ENCODE peak calls at places on chromosome 20, in nine cellular contexts. F is stimulated activated CD4-positive, alpha-beta T cell treated with anti-CD3 and anti-CD28 coated beads, Interleukin-15, amount 100 ng/mL, for 24 hours; K is adrenal gland; B is iPS DF 6.9; H is left ventricle myocardium superior; V is midbrain; Y is BE2C; C is HFF-Myc; M is HFFc6. S is an unnamed sample.

GRCh38 chr20:45857836-45858250 is 429 bp downstream of the ZSWIM3 start:
- DNase-seq in F (peak), K (no peak), B (no peak), H (no peak), V (no peak), Y (peak), C (no peak), M (no peak), S (no peak)

GRCh38 chr20:33081411-33082154 is 2.1 kb downstream of the BPIFB4 start:
- DNase-seq in F (no peak), K (no peak), B (no peak), H (no peak), V (no peak), Y (no peak), C (no peak), M (no peak), S (no peak)

GRCh38 chr20:20076297-20077065 is 24.1 kb downstream of the CFAP61 start:
- DNase-seq in F (no peak), K (no peak), B (no peak), H (no peak), V (peak), Y (no peak), C (no peak), M (peak), S (no peak)

GRCh38 chr20:36497856-36498255 is 43.5 kb upstream of the MYL9 start:
- DNase-seq in F (no peak), K (peak), B (no peak), H (peak), V (no peak), Y (no peak), C (no peak), M (no peak), S (no peak)

GRCh38 chr20:44109951-44110361 is 77.0 kb downstream of the JPH2 start:
- DNase-seq in F (no peak), K (no peak), B (peak), H (no peak), V (no peak), Y (no peak), C (no peak), M (no peak), S (no peak)

GRCh38 chr20:20594171-20594530 is 118.3 kb downstream of the RALGAPA2 start:
- DNase-seq in F (no peak), K (no peak), B (no peak), H (no peak), V (peak), Y (no peak), C (no peak), M (peak), S (no peak)

GRCh38 chr20:58366016-58366415 is 23.0 kb upstream of the VAPB start:
- DNase-seq in F (peak), K (no peak), B (no peak), H (no peak), V (no peak), Y (no peak), C (no peak), M (no peak), S (no peak)

GRCh38 chr20:45810191-45810590 is 2.3 kb upstream of the UBE2C start:
- DNase-seq in F (no peak), K (no peak), B (no peak), H (no peak), V (no peak), Y (no peak), C (no peak), M (no peak), S (no peak)

GRCh38 chr20:4726710-4727391 is 5.1 kb downstream of the PRND start:
- DNase-seq in F (peak), K (peak), B (no peak), H (no peak), V (no peak), Y (no peak), C (peak), M (peak), S (no peak)

GRCh38 chr20:50392138-50392866 is 117.9 kb upstream of the PTPN1 start:
- DNase-seq in F (no peak), K (no peak), B (no peak), H (peak), V (no peak), Y (no peak), C (no peak), M (no peak), S (no peak)

GRCh38 chr20:4795394-4795793 is 73.7 kb downstream of the PRND start:
- DNase-seq in F (peak), K (peak), B (no peak), H (no peak), V (no peak), Y (no peak), C (peak), M (peak), S (no peak)

GRCh38 chr20:6178537-6178936 is 55.7 kb upstream of the FERMT1 start:
- DNase-seq in F (no peak), K (peak), B (peak), H (no peak), V (peak), Y (no peak), C (no peak), M (peak), S (no peak)

GRCh38 chr20:40980828-40981310 is 47.8 kb upstream of the TOP1 start:
- DNase-seq in F (no peak), K (no peak), B (no peak), H (no peak), V (no peak), Y (no peak), C (no peak), M (no peak), S (no peak)

GRCh38 chr20:3193806-3194616 is 10.5 kb downstream of the DDRGK1 start:
- DNase-seq in F (peak), K (no peak), B (no peak), H (no peak), V (no peak), Y (no peak), C (no peak), M (no peak), S (no peak)

GRCh38 chr20:37986873-37987601 is 46.2 kb downstream of the TTI1 start:
- DNase-seq in F (no peak), K (peak), B (no peak), H (peak), V (peak), Y (peak), C (no peak), M (no peak), S (peak)

GRCh38 chr20:62232194-62232593 is 6.1 kb upstream of the OSBPL2 start:
- DNase-seq in F (no peak), K (no peak), B (no peak), H (no peak), V (no peak), Y (no peak), C (no peak), M (no peak), S (no peak)

GRCh38 chr20:36573103-36573797 is at the start of gene TGIF2:
- DNase-seq in F (peak), K (peak), B (no peak), H (peak), V (peak), Y (peak), C (no peak), M (peak), S (peak)

GRCh38 chr20:1674361-1674760 is 16.8 kb upstream of the SIRPG start:
- DNase-seq in F (peak), K (no peak), B (no peak), H (no peak), V (no peak), Y (no peak), C (no peak), M (no peak), S (no peak)

GRCh38 chr20:61993058-61993457 is 72.6 kb downstream of the TAF4 start:
- DNase-seq in F (no peak), K (no peak), B (no peak), H (no peak), V (no peak), Y (no peak), C (no peak), M (no peak), S (no peak)

GRCh38 chr20:22346716-22347115 is 237.7 kb downstream of the FOXA2 start:
- DNase-seq in F (no peak), K (no peak), B (no peak), H (no peak), V (no peak), Y (no peak), C (no peak), M (no peak), S (no peak)

GRCh38 chr20:8082025-8082424 is 50.0 kb upstream of the PLCB1 start:
- DNase-seq in F (no peak), K (no peak), B (no peak), H (no peak), V (no peak), Y (no peak), C (no peak), M (peak), S (no peak)

GRCh38 chr20:34343458-34344255 is 19.4 kb upstream of the ITCH start:
- DNase-seq in F (no peak), K (no peak), B (no peak), H (no peak), V (no peak), Y (no peak), C (no peak), M (no peak), S (no peak)

GRCh38 chr20:17837179-17837578 is 131.4 kb downstream of the SNX5 start:
- DNase-seq in F (no peak), K (no peak), B (no peak), H (no peak), V (no peak), Y (no peak), C (no peak), M (no peak), S (no peak)

GRCh38 chr20:38231786-38232130 is 28.8 kb downstream of the KIAA1755 start:
- DNase-seq in F (no peak), K (peak), B (no peak), H (peak), V (no peak), Y (no peak), C (no peak), M (no peak), S (no peak)

S was measured in tibial artery.